ENCODE peak calls at places on chromosomes 3 and 15, in nine cellular contexts. F is activated naive CD8-positive, alpha-beta T cell treated with anti-CD3 and anti-CD28 coated beads, Interleukin-2, amount 50 U/mL, for 16 hours; B is endothelial cell; M is bronchial epithelial cell; X is sigmoid colon; V is hypothalamus; J is erythroblast; T is stimulated activated CD8-positive, alpha-beta memory T cell treated with anti-CD3 and anti-CD28 coated beads, Interleukin-4, amount 100 ng/mL, for 1 hour; Z is nephron progenitor cell. L is an unnamed sample.

GRCh38 chr3:163924600-163924999 is 1153.7 kb downstream of the SI start:
- DNase-seq in F (no peak), B (no peak), M (no peak), X (no peak), V (no peak), J (no peak), T (no peak), Z (no peak), L (no peak)

GRCh38 chr15:100193277-100193860 is 148.4 kb downstream of the ADAMTS17 start:
- DNase-seq in F (no peak), B (no peak), M (no peak), X (peak), V (no peak), J (no peak), T (no peak), Z (no peak), L (no peak)

GRCh38 chr3:5153074-5153473 is 31.0 kb downstream of the ARL8B start:
- DNase-seq in F (no peak), B (no peak), M (no peak), X (no peak), V (no peak), J (no peak), T (no peak), Z (no peak), L (no peak)

GRCh38 chr3:49966233-49966942 is 26.4 kb downstream of the RBM6 start:
- DNase-seq in F (no peak), B (no peak), M (peak), X (no peak), V (no peak), J (no peak), T (no peak), Z (no peak), L (no peak)

GRCh38 chr3:32455609-32456428 is 46.8 kb downstream of the CMTM6 start:
- DNase-seq in F (no peak), B (no peak), M (no peak), X (no peak), V (no peak), J (no peak), T (no peak), Z (no peak), L (no peak)

GRCh38 chr3:183253364-183253960 is 409 bp downstream of the B3GNT5 start:
- DNase-seq in F (no peak), B (peak), M (no peak), X (peak), V (no peak), J (peak), T (no peak), Z (peak), L (no peak)

GRCh38 chr3:140363801-140364200 is 314.1 kb upstream of the TRIM42 start:
- DNase-seq in F (no peak), B (no peak), M (peak), X (no peak), V (no peak), J (peak), T (no peak), Z (no peak), L (no peak)

GRCh38 chr3:97914390-97914789 is 57.8 kb downstream of the RIOX2 start:
- DNase-seq in F (no peak), B (no peak), M (peak), X (no peak), V (no peak), J (no peak), T (no peak), Z (no peak), L (no peak)

GRCh38 chr3:113018461-113019181 is 27.8 kb downstream of the GTPBP8 start:
- DNase-seq in F (no peak), B (no peak), M (peak), X (no peak), V (no peak), J (peak), T (no peak), Z (no peak), L (no peak)

GRCh38 chr3:40070816-40071215 is 238.7 kb upstream of the EIF1B start:
- DNase-seq in F (no peak), B (no peak), M (peak), X (no peak), V (no peak), J (no peak), T (no peak), Z (no peak), L (no peak)

GRCh38 chr3:13895155-13896105 is 15.6 kb upstream of the WNT7A start:
- DNase-seq in F (peak), B (peak), M (peak), X (peak), V (peak), J (peak), T (peak), Z (peak), L (peak)

GRCh38 chr3:135752851-135753250 is 212.7 kb upstream of the PPP2R3A start:
- DNase-seq in F (no peak), B (peak), M (no peak), X (no peak), V (no peak), J (no peak), T (no peak), Z (peak), L (no peak)

GRCh38 chr15:70504305-70504951 is 258.9 kb downstream of the UACA start:
- DNase-seq in F (no peak), B (no peak), M (peak), X (peak), V (no peak), J (no peak), T (no peak), Z (no peak), L (peak)

GRCh38 chr15:51706347-51706746 is 25.0 kb downstream of the SCG3 start:
- DNase-seq in F (no peak), B (no peak), M (no peak), X (no peak), V (no peak), J (peak), T (no peak), Z (no peak), L (no peak)

GRCh38 chr15:60932051-60932915 is 296.8 kb downstream of the RORA start:
- DNase-seq in F (peak), B (no peak), M (peak), X (no peak), V (no peak), J (no peak), T (peak), Z (no peak), L (no peak)

GRCh38 chr3:104362319-104362718 is 1004.4 kb upstream of the ALCAM start:
- DNase-seq in F (no peak), B (no peak), M (peak), X (no peak), V (no peak), J (no peak), T (no peak), Z (no peak), L (no peak)

GRCh38 chr15:72907733-72908132 is 124.2 kb upstream of the ADPGK start:
- DNase-seq in F (no peak), B (no peak), M (no peak), X (no peak), V (no peak), J (peak), T (no peak), Z (no peak), L (no peak)

GRCh38 chr15:88638626-88639372 is at the start of gene ISG20:
- DNase-seq in F (peak), B (peak), M (peak), X (peak), V (no peak), J (peak), T (peak), Z (peak), L (peak)

GRCh38 chr3:133489466-133490085 is 83.9 kb upstream of the CDV3 start:
- DNase-seq in F (no peak), B (no peak), M (peak), X (no peak), V (no peak), J (no peak), T (no peak), Z (no peak), L (no peak)

GRCh38 chr15:101579766-101580165 is 72.4 kb downstream of the TM2D3 start:
- DNase-seq in F (no peak), B (no peak), M (peak), X (no peak), V (no peak), J (no peak), T (no peak), Z (no peak), L (no peak)

GRCh38 chr3:11510001-11510760 is 133.5 kb downstream of the VGLL4 start:
- DNase-seq in F (no peak), B (no peak), M (no peak), X (no peak), V (no peak), J (no peak), T (no peak), Z (peak), L (no peak)

GRCh38 chr3:189572249-189572648 is 58.9 kb upstream of the TP63 start:
- DNase-seq in F (no peak), B (no peak), M (peak), X (no peak), V (no peak), J (no peak), T (no peak), Z (no peak), L (no peak)

GRCh38 chr3:144394052-144394451 is 422.4 kb downstream of the DIPK2A start:
- DNase-seq in F (no peak), B (no peak), M (peak), X (no peak), V (no peak), J (no peak), T (no peak), Z (no peak), L (no peak)

GRCh38 chr15:94229591-94230365 is 1.6 kb upstream of the MCTP2 start:
- DNase-seq in F (no peak), B (no peak), M (peak), X (no peak), V (no peak), J (peak), T (no peak), Z (no peak), L (no peak)

GRCh38 chr3:53493997-53494791 is at the start of gene CACNA1D:
- DNase-seq in F (no peak), B (peak), M (peak), X (no peak), V (no peak), J (peak), T (no peak), Z (peak), L (peak)

GRCh38 chr3:42500909-42501308 is 1.5 kb upstream of the VIPR1 start:
- DNase-seq in F (no peak), B (no peak), M (no peak), X (peak), V (no peak), J (no peak), T (no peak), Z (no peak), L (no peak)

GRCh38 chr3:188954590-188955208 is 217.1 kb upstream of the TPRG1 start:
- DNase-seq in F (peak), B (peak), M (peak), X (peak), V (peak), J (peak), T (peak), Z (peak), L (peak)